ENCODE peak calls at places on chromosomes 11 and 22, in eight cellular contexts. W, Q, T, S, M, P, F and O are unnamed samples.

GRCh38 chr11:64249563-64250405 is 1.5 kb upstream of the PLCB3 start:
- DNase-seq in Q (no peak), W (no peak), P (no peak), F (no peak), M (no peak), T (no peak), S (no peak), O (no peak)

GRCh38 chr11:80727315-80727714 is 1286.5 kb upstream of the TENM4 start:
- DNase-seq in M (no peak), Q (peak), W (no peak), S (peak), P (no peak), F (no peak), T (no peak), O (no peak)

GRCh38 chr11:73559758-73560157 is 38.2 kb downstream of the FAM168A start:
- DNase-seq in F (no peak), T (no peak), M (no peak), W (no peak), S (no peak), Q (no peak), P (no peak), O (no peak)

GRCh38 chr11:123174196-123175183 is 20.6 kb downstream of the CLMP start:
- DNase-seq in M (no peak), P (no peak), T (no peak), F (no peak), W (no peak), S (no peak), Q (no peak), O (no peak)

GRCh38 chr11:56783448-56784041 is 35.0 kb upstream of the OR9G4 start:
- DNase-seq in P (no peak), T (no peak), F (peak), M (no peak), Q (peak), S (peak), W (no peak), O (no peak)

GRCh38 chr11:118998822-118999221 is 884 bp downstream of the CENATAC start:
- DNase-seq in T (no peak), M (no peak), Q (no peak), S (no peak), F (peak), W (no peak), P (no peak), O (no peak)

GRCh38 chr11:116732740-116733385 is 39.9 kb downstream of the BUD13 start:
- DNase-seq in P (peak), F (peak), S (peak), W (peak), M (peak), T (peak), Q (peak), O (peak)

GRCh38 chr22:30889996-30890480 is 78.5 kb downstream of the MORC2 start:
- DNase-seq in T (no peak), S (no peak), P (no peak), F (no peak), Q (no peak), M (no peak), W (no peak), O (no peak)

GRCh38 chr11:28071305-28071704 is 36.7 kb downstream of the KIF18A start:
- DNase-seq in W (no peak), S (no peak), Q (no peak), P (no peak), T (no peak), F (no peak), M (no peak), O (no peak)

GRCh38 chr11:116420770-116421528 is 351.8 kb downstream of the BUD13 start:
- DNase-seq in T (no peak), F (peak), P (no peak), Q (no peak), M (no peak), W (no peak), S (no peak), O (no peak)

GRCh38 chr11:35235944-35236666 is 97.1 kb downstream of the CD44 start:
- DNase-seq in M (peak), Q (no peak), F (peak), P (no peak), W (peak), T (peak), S (no peak), O (no peak)

GRCh38 chr11:14417975-14418374 is 59.0 kb upstream of the RRAS2 start:
- DNase-seq in M (no peak), F (no peak), Q (no peak), W (no peak), T (no peak), S (no peak), P (no peak), O (no peak)

GRCh38 chr11:66082936-66083698 is 13.0 kb downstream of the PACS1 start:
- DNase-seq in M (no peak), F (no peak), P (no peak), T (no peak), Q (peak), W (no peak), S (peak), O (no peak)

GRCh38 chr22:29080061-29080975 is 7.5 kb downstream of the KREMEN1 start:
- DNase-seq in S (peak), F (no peak), T (no peak), Q (no peak), P (no peak), M (no peak), W (no peak), O (no peak)

GRCh38 chr11:698493-699115 is 3.0 kb downstream of the TMEM80 start:
- DNase-seq in S (no peak), M (no peak), T (no peak), Q (no peak), P (no peak), F (no peak), W (no peak), O (no peak)

GRCh38 chr11:85749287-85749834 is 61.6 kb downstream of the SYTL2 start:
- DNase-seq in F (no peak), S (no peak), T (no peak), M (no peak), Q (no peak), P (no peak), W (no peak), O (no peak)

GRCh38 chr11:19931141-19931767 is 218.6 kb downstream of the NAV2 start:
- DNase-seq in W (no peak), T (no peak), M (no peak), P (no peak), Q (no peak), F (no peak), S (no peak), O (no peak)

GRCh38 chr11:41522391-41522790 is 62.9 kb upstream of the LRRC4C start:
- DNase-seq in S (no peak), Q (no peak), M (no peak), W (no peak), F (no peak), T (no peak), P (no peak), O (no peak)

GRCh38 chr11:69514771-69515170 is 33.3 kb downstream of the LINC01488 start:
- DNase-seq in P (no peak), Q (no peak), T (no peak), M (no peak), W (no peak), F (no peak), S (no peak), O (no peak)

GRCh38 chr11:63614136-63614664 is at the start of gene PLAAT3:
- DNase-seq in W (no peak), Q (peak), M (peak), F (peak), S (peak), T (peak), P (peak), O (peak)

GRCh38 chr22:43404673-43405385 is 7.0 kb upstream of the MPPED1 start:
- DNase-seq in T (no peak), W (no peak), F (no peak), M (no peak), Q (no peak), S (no peak), P (no peak), O (no peak)

GRCh38 chr22:39204216-39204615 is 40.6 kb downstream of the PDGFB start:
- DNase-seq in W (no peak), S (no peak), Q (no peak), F (no peak), M (no peak), P (no peak), T (no peak), O (no peak)

GRCh38 chr11:79492008-79492407 is 51.2 kb upstream of the TENM4 start:
- DNase-seq in Q (no peak), T (no peak), P (no peak), W (no peak), S (no peak), M (no peak), F (no peak), O (no peak)

GRCh38 chr11:16001899-16002426 is 354.4 kb downstream of the SOX6 start:
- DNase-seq in S (no peak), F (peak), Q (peak), W (no peak), P (no peak), M (no peak), T (no peak), O (no peak)

GRCh38 chr11:87232320-87232719 is 194.6 kb downstream of the TMEM135 start:
- DNase-seq in Q (no peak), M (no peak), F (no peak), S (no peak), W (no peak), P (no peak), T (no peak), O (no peak)

GRCh38 chr22:30370681-30371080 is 13.9 kb downstream of the CCDC157 start:
- DNase-seq in F (no peak), Q (no peak), T (no peak), M (no peak), S (no peak), P (no peak), W (no peak), O (no peak)

GRCh38 chr11:73997120-73997772 is 11.6 kb downstream of the UCP3 start:
- DNase-seq in S (no peak), P (no peak), F (no peak), T (no peak), Q (no peak), W (no peak), M (no peak), O (no peak)

GRCh38 chr22:46352691-46353386 is 17.3 kb downstream of the TRMU start:
- DNase-seq in W (no peak), Q (no peak), S (no peak), F (no peak), P (no peak), T (no peak), M (no peak), O (no peak)

GRCh38 chr11:121082670-121083069 is 18.4 kb upstream of the TECTA start:
- DNase-seq in F (no peak), Q (no peak), S (peak), P (no peak), W (no peak), M (no peak), T (no peak), O (no peak)

GRCh38 chr11:61946894-61947293 is 3.3 kb upstream of the BEST1 start:
- DNase-seq in S (no peak), P (no peak), W (no peak), T (no peak), F (no peak), Q (no peak), M (no peak), O (no peak)

GRCh38 chr22:31812977-31813605 is 59.3 kb downstream of the DEPDC5 start:
- DNase-seq in P (no peak), S (no peak), T (no peak), W (no peak), M (no peak), F (no peak), Q (no peak), O (no peak)

GRCh38 chr11:130725417-130726233 is 190.7 kb downstream of the SNX19 start:
- DNase-seq in F (no peak), S (no peak), Q (no peak), P (no peak), T (no peak), M (no peak), W (no peak), O (no peak)

GRCh38 chr22:38348751-38349496 is 31.7 kb upstream of the CSNK1E start:
- DNase-seq in W (no peak), F (no peak), T (no peak), Q (no peak), P (no peak), M (no peak), S (no peak), O (no peak)

GRCh38 chr22:29722151-29722550 is 2.3 kb downstream of the CABP7 start:
- DNase-seq in M (no peak), S (no peak), F (no peak), T (no peak), Q (no peak), P (no peak), W (no peak), O (no peak)

GRCh38 chr11:80873309-80873999 is 1432.6 kb upstream of the TENM4 start:
- DNase-seq in M (no peak), F (no peak), P (no peak), Q (no peak), W (no peak), S (no peak), T (no peak), O (no peak)